ENCODE peak calls at places on chromosomes 6 and 20, in seven cellular contexts. M, O, J, N, Z, C and Q are unnamed samples.

GRCh38 chr6:84766118-84766683 is 1.8 kb upstream of the TBX18 start:
- DNase-seq in M (peak; percentile 14), O (no peak), J (no peak), N (no peak), Z (no peak), C (no peak), Q (no peak)

GRCh38 chr6:137728386-137729349 is 138.4 kb upstream of the TNFAIP3 start:
- DNase-seq in M (no peak), O (no peak), J (no peak), N (peak; percentile 74), Z (peak; percentile 88), C (peak; percentile 69), Q (no peak)

GRCh38 chr6:4883298-4883697 is 107.1 kb downstream of the CDYL start:
- DNase-seq in M (no peak), O (peak; percentile 54), J (no peak), N (no peak), Z (no peak), C (no peak), Q (no peak)

GRCh38 chr20:62772103-62772611 is 24.1 kb upstream of the MRGBP start:
- DNase-seq in M (no peak), O (no peak), J (no peak), N (no peak), Z (no peak), C (no peak), Q (no peak)

GRCh38 chr6:15628499-15629131 is 34.2 kb downstream of the DTNBP1 start:
- DNase-seq in M (no peak), O (no peak), J (no peak), N (peak; percentile 52), Z (peak; percentile 94), C (peak; percentile 73), Q (peak; percentile 13)

GRCh38 chr6:135018057-135018456 is 36.6 kb downstream of the HBS1L start:
- DNase-seq in M (no peak), O (no peak), J (no peak), N (no peak), Z (no peak), C (no peak), Q (no peak)

GRCh38 chr20:57473246-57474042 is 51.5 kb downstream of the CTCFL start:
- DNase-seq in M (no peak), O (no peak), J (no peak), N (no peak), Z (no peak), C (no peak), Q (peak; percentile 73)

GRCh38 chr20:58251979-58252591 is 23.6 kb upstream of the ANKRD60 start:
- DNase-seq in M (no peak), O (no peak), J (no peak), N (peak; percentile 59), Z (peak; percentile 96), C (peak; percentile 89), Q (no peak)

GRCh38 chr20:44089987-44090674 is 96.9 kb downstream of the JPH2 start:
- DNase-seq in M (no peak), O (peak; percentile 57), J (peak; percentile 28), N (peak; percentile 20), Z (peak; percentile 69), C (peak; percentile 70), Q (no peak)

GRCh38 chr6:142014515-142014914 is 118.2 kb upstream of the GJE1 start:
- DNase-seq in M (no peak), O (no peak), J (no peak), N (peak; percentile 49), Z (peak; percentile 93), C (peak; percentile 94), Q (no peak)

GRCh38 chr20:23873370-23874015 is 6.1 kb downstream of the CST5 start:
- DNase-seq in M (no peak), O (no peak), J (no peak), N (no peak), Z (no peak), C (no peak), Q (no peak)

GRCh38 chr6:13248053-13248452 is 80.3 kb downstream of the TBC1D7 start:
- DNase-seq in M (no peak), O (no peak), J (no peak), N (no peak), Z (peak; percentile 61), C (peak; percentile 28), Q (no peak)

GRCh38 chr20:64194269-64194668 is 30.0 kb downstream of the MYT1 start:
- DNase-seq in M (no peak), O (no peak), J (no peak), N (no peak), Z (no peak), C (no peak), Q (no peak)

GRCh38 chr6:167691566-167692312 is 135.0 kb upstream of the AFDN start:
- DNase-seq in M (no peak), O (no peak), J (no peak), N (no peak), Z (no peak), C (no peak), Q (no peak)

GRCh38 chr20:12949429-12949980 is 59.3 kb upstream of the SPTLC3 start:
- DNase-seq in M (no peak), O (no peak), J (no peak), N (no peak), Z (peak; percentile 35), C (no peak), Q (no peak)

GRCh38 chr6:47134476-47135189 is 92.5 kb upstream of the ADGRF1 start:
- DNase-seq in M (no peak), O (no peak), J (no peak), N (peak; percentile 84), Z (peak; percentile 96), C (peak; percentile 82), Q (no peak)

GRCh38 chr20:1224205-1224604 is 1.6 kb upstream of the RAD21L1 start:
- DNase-seq in M (no peak), O (no peak), J (no peak), N (no peak), Z (no peak), C (no peak), Q (no peak)

GRCh38 chr6:109381007-109381746 is 1.1 kb downstream of the CD164 start:
- DNase-seq in M (no peak), O (no peak), J (no peak), N (no peak), Z (peak; percentile 20), C (no peak), Q (peak; percentile 45)

GRCh38 chr6:63567966-63568365 is 4.3 kb upstream of the LOC128125822 start:
- DNase-seq in M (no peak), O (no peak), J (no peak), N (no peak), Z (no peak), C (no peak), Q (no peak)

GRCh38 chr6:106279179-106279578 is 46.4 kb downstream of the ATG5 start:
- DNase-seq in M (no peak), O (no peak), J (no peak), N (no peak), Z (peak; percentile 35), C (no peak), Q (no peak)

GRCh38 chr20:25066386-25066785 is 8.4 kb upstream of the ACSS1 start:
- DNase-seq in M (no peak), O (peak; percentile 52), J (no peak), N (no peak), Z (no peak), C (no peak), Q (no peak)

GRCh38 chr20:63284083-63284440 is 8.9 kb upstream of the COL20A1 start:
- DNase-seq in M (peak; percentile 12), O (no peak), J (no peak), N (no peak), Z (no peak), C (no peak), Q (no peak)

GRCh38 chr6:140437619-140438345 is 1063.3 kb upstream of the CITED2 start:
- DNase-seq in M (no peak), O (no peak), J (no peak), N (no peak), Z (peak; percentile 4), C (no peak), Q (no peak)

GRCh38 chr20:37807901-37808751 is 94.8 kb upstream of the VSTM2L start:
- DNase-seq in M (no peak), O (no peak), J (no peak), N (no peak), Z (no peak), C (no peak), Q (no peak)

GRCh38 chr6:14252271-14252850 is 134.8 kb downstream of the CD83 start:
- DNase-seq in M (no peak), O (no peak), J (no peak), N (no peak), Z (no peak), C (no peak), Q (no peak)

GRCh38 chr6:11819486-11819885 is 40.9 kb upstream of the ADTRP start:
- DNase-seq in M (no peak), O (no peak), J (no peak), N (no peak), Z (no peak), C (no peak), Q (no peak)

GRCh38 chr6:153167026-153167891 is 36.2 kb upstream of the RGS17 start:
- DNase-seq in M (no peak), O (no peak), J (no peak), N (peak; percentile 28), Z (peak; percentile 90), C (peak; percentile 76), Q (no peak)

GRCh38 chr6:169248521-169248971 is 5.1 kb downstream of the THBS2 start:
- DNase-seq in M (no peak), O (no peak), J (no peak), N (no peak), Z (no peak), C (no peak), Q (no peak)

GRCh38 chr6:8238772-8239683 is 136.7 kb upstream of the EEF1E1 start:
- DNase-seq in M (no peak), O (no peak), J (no peak), N (no peak), Z (no peak), C (no peak), Q (no peak)

GRCh38 chr6:134734312-134734869 is 215.5 kb downstream of the ALDH8A1 start:
- DNase-seq in M (no peak), O (no peak), J (no peak), N (no peak), Z (no peak), C (no peak), Q (no peak)

GRCh38 chr20:59402697-59403096 is 102.3 kb downstream of the EDN3 start:
- DNase-seq in M (no peak), O (peak; percentile 28), J (no peak), N (no peak), Z (no peak), C (no peak), Q (no peak)
- TF ChIP-seq CTCF in M (no peak), O (no peak), J (peak; percentile 30), N (no peak), Z (no peak), C (no peak), Q (no peak)

GRCh38 chr20:51046021-51046985 is 23.4 kb upstream of the KCNG1 start:
- DNase-seq in M (no peak), O (no peak), J (no peak), N (no peak), Z (no peak), C (no peak), Q (no peak)
- TF ChIP-seq CTCF in M (no peak), O (no peak), J (no peak), N (no peak), Z (no peak), C (no peak), Q (no peak)

GRCh38 chr6:118284736-118285360 is 263.2 kb upstream of the PLN start:
- DNase-seq in M (no peak), O (no peak), J (no peak), N (no peak), Z (peak; percentile 52), C (no peak), Q (no peak)
- TF ChIP-seq CTCF in M (peak; percentile 47), O (no peak), J (peak; percentile 46), N (peak; percentile 51), Z (peak; percentile 75), C (peak; percentile 75), Q (no peak)

GRCh38 chr6:38570750-38571149 is 69.0 kb downstream of the BTBD9 start:
- DNase-seq in M (no peak), O (no peak), J (no peak), N (no peak), Z (peak; percentile 40), C (peak; percentile 20), Q (no peak)
- TF ChIP-seq CTCF in M (peak; percentile 37), O (no peak), J (peak; percentile 64), N (peak; percentile 38), Z (peak; percentile 53), C (peak; percentile 78), Q (no peak)